ENCODE peak calls at places on chromosomes 13 and 19, in seven cellular contexts. K is HCT116, D is H1, I is SK-N-SH, V is K562, S is GM12878, Q is HepG2. P is an unnamed sample.

GRCh38 chr19:5222821-5223321 is 117.7 kb downstream of the PTPRS start:
- DNase-seq in I (no peak), D (no peak), S (no peak), V (no peak), K (no peak), Q (no peak), P (no peak)

GRCh38 chr19:36245210-36246005 is 30.5 kb downstream of the ZNF146 start:
- DNase-seq in V (no peak), I (peak), Q (no peak), D (peak), K (no peak), S (no peak), P (no peak)

GRCh38 chr13:27355894-27356293 is 68.5 kb upstream of the GTF3A start:
- DNase-seq in Q (no peak), S (no peak), D (no peak), K (no peak), I (no peak), V (no peak), P (no peak)

GRCh38 chr19:35991731-35992450 is 3.1 kb upstream of the SDHAF1 start:
- DNase-seq in V (no peak), I (no peak), D (no peak), K (no peak), Q (no peak), S (no peak), P (no peak)

GRCh38 chr19:44021221-44021620 is 4.0 kb upstream of the ZNF222 start:
- DNase-seq in V (no peak), I (no peak), K (no peak), D (no peak), Q (no peak), S (no peak), P (no peak)

GRCh38 chr13:29464105-29464679 is 131.3 kb downstream of the SLC7A1 start:
- DNase-seq in K (no peak), Q (no peak), D (no peak), V (no peak), S (no peak), I (no peak), P (no peak)

GRCh38 chr13:101452519-101453485 is at the start of gene ITGBL1:
- DNase-seq in V (no peak), D (no peak), I (peak), K (no peak), Q (no peak), S (no peak), P (no peak)

GRCh38 chr19:45470147-45471081 is 2.6 kb downstream of the FOSB start:
- DNase-seq in Q (no peak), D (no peak), S (no peak), I (no peak), K (no peak), V (peak), P (no peak)

GRCh38 chr19:14890616-14891379 is 4.9 kb upstream of the OR7A17 start:
- DNase-seq in I (no peak), Q (no peak), S (no peak), K (no peak), V (peak), D (no peak), P (no peak)

GRCh38 chr13:59490651-59491050 is 673.1 kb downstream of the DIAPH3 start:
- DNase-seq in Q (no peak), I (no peak), V (no peak), S (no peak), D (no peak), K (no peak), P (no peak)

GRCh38 chr19:29942404-29943261 is 594 bp downstream of the URI1 start:
- DNase-seq in K (no peak), S (no peak), D (no peak), Q (peak), I (peak), V (no peak), P (peak)

GRCh38 chr13:100090861-100091260 is 2.0 kb downstream of the PCCA start:
- DNase-seq in D (no peak), K (no peak), V (no peak), S (no peak), I (no peak), Q (no peak), P (no peak)

GRCh38 chr19:47729468-47729798 is 15.9 kb upstream of the NOP53 start:
- DNase-seq in Q (no peak), I (no peak), D (no peak), V (peak), K (peak), S (no peak), P (peak)

GRCh38 chr13:23670793-23671192 is 100.6 kb downstream of the TNFRSF19 start:
- DNase-seq in V (no peak), K (no peak), Q (no peak), S (no peak), I (no peak), D (no peak), P (no peak)

GRCh38 chr13:39887424-39887823 is 232.0 kb downstream of the COG6 start:
- DNase-seq in K (no peak), S (no peak), D (no peak), Q (no peak), V (no peak), I (no peak), P (no peak)

GRCh38 chr19:10660346-10660745 is 6.2 kb downstream of the ILF3 start:
- DNase-seq in D (no peak), V (no peak), I (no peak), S (no peak), Q (no peak), K (no peak), P (peak)

GRCh38 chr13:111480976-111481375 is 160.5 kb downstream of the TEX29 start:
- DNase-seq in S (no peak), I (no peak), D (no peak), V (no peak), Q (no peak), K (no peak), P (no peak)

GRCh38 chr13:42745655-42746054 is 35.7 kb upstream of the FAM216B start:
- DNase-seq in I (no peak), Q (no peak), S (no peak), V (no peak), K (no peak), D (no peak), P (no peak)

GRCh38 chr13:44439615-44440014 is 66.0 kb downstream of the SERP2 start:
- DNase-seq in Q (no peak), D (no peak), I (no peak), K (no peak), V (no peak), S (no peak), P (no peak)

GRCh38 chr19:35755550-35756371 is 1.1 kb downstream of the HSPB6 start:
- DNase-seq in V (no peak), Q (no peak), D (no peak), S (no peak), I (no peak), K (no peak), P (no peak)

GRCh38 chr13:61954092-61954491 is 538.4 kb upstream of the PCDH20 start:
- DNase-seq in I (peak), V (no peak), D (no peak), S (no peak), K (peak), Q (peak), P (peak)

GRCh38 chr13:99617474-99618255 is 116.4 kb downstream of the TM9SF2 start:
- DNase-seq in D (no peak), Q (peak), I (peak), S (no peak), K (peak), V (peak), P (no peak)

GRCh38 chr13:30774214-30774730 is 38.9 kb downstream of the ALOX5AP start:
- DNase-seq in I (no peak), V (no peak), K (no peak), Q (no peak), D (no peak), S (no peak), P (no peak)

GRCh38 chr13:113483504-113484287 is 6.8 kb downstream of the DCUN1D2 start:
- DNase-seq in K (no peak), Q (no peak), D (no peak), I (no peak), S (no peak), V (no peak), P (no peak)

GRCh38 chr19:10365518-10365917 is 14.9 kb downstream of the TYK2 start:
- DNase-seq in I (no peak), V (no peak), D (no peak), S (no peak), K (no peak), Q (no peak), P (no peak)

DNA sequence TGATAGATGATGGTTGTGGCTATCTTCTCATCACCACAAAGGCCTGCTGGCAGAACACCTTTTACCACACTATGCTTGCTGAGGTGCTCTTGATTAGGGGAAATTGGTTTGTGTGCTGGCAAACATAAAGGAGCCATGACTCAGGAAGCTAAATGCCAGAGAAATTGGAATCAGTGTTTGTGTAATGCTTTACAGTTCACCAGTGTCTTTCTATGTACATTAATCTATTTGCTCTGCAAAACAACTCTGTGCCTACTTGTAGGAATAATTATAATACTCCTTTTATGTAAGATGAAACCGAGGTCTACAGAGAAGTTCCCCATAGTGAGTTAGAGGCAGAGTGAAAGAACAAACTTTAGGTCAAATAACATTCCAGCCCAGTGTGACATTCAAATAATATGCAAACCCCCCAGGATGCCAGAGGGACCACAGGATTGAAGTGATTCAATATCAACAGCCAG is 390.5 kb upstream of the HTR2A start:
- DNase-seq in V (no peak), I (no peak), Q (no peak), S (no peak), K (no peak), D (no peak), P (no peak)
- TF ChIP-seq JUND in V (no peak), I (peak), Q (no peak), S (no peak), K (no peak), D (no peak), P (no peak)

GRCh38 chr13:50691682-50692263 is 151.7 kb downstream of the DLEU7 start:
- DNase-seq in K (no peak), I (peak), S (no peak), D (no peak), Q (no peak), V (no peak), P (no peak)

GRCh38 chr13:50691176-50691681 is 152.3 kb downstream of the DLEU7 start:
- DNase-seq in Q (no peak), I (no peak), K (no peak), D (no peak), V (no peak), S (no peak), P (no peak)

GRCh38 chr13:50690020-50690419 is 153.5 kb downstream of the DLEU7 start:
- DNase-seq in K (no peak), Q (no peak), S (no peak), V (no peak), D (no peak), I (no peak), P (no peak)

GRCh38 chr13:50692396-50692915 is 151.0 kb downstream of the DLEU7 start:
- DNase-seq in V (no peak), I (no peak), Q (no peak), S (no peak), K (no peak), D (no peak), P (no peak)

DNA sequence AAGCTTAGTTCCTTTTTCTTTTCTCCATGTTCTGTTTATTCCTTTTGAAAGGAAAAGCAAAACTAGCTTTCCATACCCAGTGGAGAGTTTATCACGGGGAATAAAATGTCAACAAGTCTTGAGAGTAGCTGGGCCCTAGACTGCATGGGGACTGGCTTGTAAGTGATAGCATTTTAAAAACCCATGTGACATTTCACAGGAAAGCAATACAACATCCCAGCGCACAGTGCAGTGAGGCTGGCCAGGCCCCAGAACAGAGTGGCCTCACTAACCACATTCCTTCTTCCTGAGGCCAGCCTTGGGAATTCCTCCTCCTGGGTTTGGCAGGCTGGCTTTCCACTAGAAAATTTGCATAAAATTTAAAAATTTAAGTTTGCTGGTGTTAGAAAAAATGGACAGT is 149.7 kb downstream of the DLEU7 start:
- DNase-seq in S (no peak), I (no peak), K (no peak), Q (no peak), V (no peak), D (no peak), P (no peak)
- TF ChIP-seq JUND in S (no peak), I (no peak), K (no peak), Q (no peak), V (no peak), D (no peak), P (no peak)

DNA sequence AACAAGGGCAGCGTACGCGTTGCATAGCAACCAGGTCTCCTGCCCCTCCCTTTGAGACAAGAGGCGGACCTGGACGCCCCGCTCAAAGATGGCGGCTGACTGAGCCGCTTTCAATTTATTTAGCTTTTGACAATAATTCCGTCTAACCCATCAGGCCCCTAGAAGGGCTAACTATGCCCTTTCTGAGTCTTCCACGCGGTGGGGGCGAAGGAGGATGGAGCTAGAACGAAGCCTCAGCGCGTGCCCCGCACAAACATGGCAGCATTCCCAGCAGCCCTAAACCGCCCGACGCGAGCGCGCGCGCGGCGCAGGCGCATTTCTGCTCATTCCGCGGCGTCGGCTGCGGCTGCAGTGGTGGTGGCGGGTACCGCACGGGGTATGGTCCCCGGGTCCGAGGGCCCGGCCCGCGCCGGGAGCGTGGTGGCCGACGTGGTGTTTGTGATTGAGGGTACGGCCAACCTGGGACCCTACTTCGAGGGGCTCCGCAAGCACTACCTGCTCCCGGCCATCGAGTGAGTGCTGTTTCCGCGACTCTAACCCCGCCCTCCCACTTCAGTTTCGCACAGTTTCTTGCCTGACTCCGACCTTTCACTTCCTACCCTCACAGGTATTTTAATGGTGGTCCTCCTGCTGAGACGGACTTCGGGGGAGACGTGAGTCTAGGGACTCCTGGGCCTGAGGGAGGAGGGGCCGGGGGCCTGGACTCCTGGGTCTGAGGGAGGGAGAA is at the start of gene MED25:
- DNase-seq in V (peak), D (no peak), Q (peak), K (peak), I (peak), S (peak), P (peak)
- TF ChIP-seq JUND in V (no peak), D (no peak), Q (no peak), K (no peak), I (no peak), S (no peak), P (no peak)

GRCh38 chr19:607301-608154 is 17.8 kb downstream of the HCN2 start:
- DNase-seq in S (no peak), K (no peak), V (no peak), I (no peak), Q (no peak), D (no peak), P (no peak)

GRCh38 chr19:601310-601709 is 11.6 kb downstream of the HCN2 start:
- DNase-seq in K (no peak), V (no peak), S (no peak), D (no peak), Q (no peak), I (no peak), P (no peak)

GRCh38 chr19:601790-602189 is 12.1 kb downstream of the HCN2 start:
- DNase-seq in I (no peak), V (no peak), Q (no peak), K (no peak), D (no peak), S (no peak), P (no peak)

GRCh38 chr19:604355-604754 is 14.7 kb downstream of the HCN2 start:
- DNase-seq in I (peak), V (peak), D (no peak), Q (no peak), K (no peak), S (no peak), P (peak)

DNA sequence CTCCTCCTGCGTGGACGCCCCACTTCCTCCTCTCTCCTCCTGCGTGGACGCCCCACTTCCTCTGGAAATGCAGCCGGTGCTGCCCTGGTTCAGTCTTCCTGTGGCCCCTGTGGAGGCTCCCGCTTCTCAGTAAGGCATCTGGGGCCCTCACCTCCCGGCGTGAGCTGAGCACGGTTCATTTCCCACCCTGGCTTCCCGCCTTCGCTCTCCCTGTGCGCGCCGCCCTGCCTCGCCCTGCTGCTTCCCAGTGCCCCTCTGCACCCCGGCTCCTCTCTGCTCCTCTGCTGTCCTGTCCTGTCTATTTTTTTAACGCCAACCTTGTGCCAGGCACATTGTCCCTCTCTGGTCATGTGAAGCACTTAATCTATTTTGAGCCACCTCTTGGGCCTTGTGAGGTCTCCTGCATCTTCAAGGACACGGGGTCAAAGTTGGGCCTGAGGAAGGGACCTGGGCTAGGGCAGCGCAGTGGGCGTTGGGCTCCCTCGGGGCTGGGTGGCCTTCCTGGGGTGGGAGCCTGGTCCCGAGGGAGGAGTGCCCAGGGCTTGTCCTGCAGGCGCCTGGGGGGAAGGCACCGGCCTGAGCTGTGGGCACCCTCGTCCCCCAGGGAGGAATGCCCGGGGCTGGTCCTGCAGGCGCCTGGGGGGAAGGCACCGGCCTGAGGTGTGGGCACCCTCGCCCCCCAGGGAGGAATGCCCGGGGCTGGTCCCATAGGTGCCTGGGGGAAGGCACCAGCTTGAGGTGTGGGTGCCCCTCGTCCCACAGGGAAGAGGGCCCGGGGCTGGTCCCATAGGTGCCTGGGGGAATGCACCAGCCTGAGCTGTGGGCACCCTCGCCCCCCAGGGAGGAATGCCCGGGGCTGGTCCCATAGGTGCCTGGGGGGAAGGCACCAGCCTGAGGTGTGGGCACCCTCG is 13.0 kb downstream of the HCN2 start:
- DNase-seq in I (no peak), S (no peak), K (no peak), Q (no peak), D (no peak), V (no peak), P (no peak)
- TF ChIP-seq JUND in I (no peak), S (no peak), K (no peak), Q (no peak), D (no peak), V (no peak), P (no peak)

DNA sequence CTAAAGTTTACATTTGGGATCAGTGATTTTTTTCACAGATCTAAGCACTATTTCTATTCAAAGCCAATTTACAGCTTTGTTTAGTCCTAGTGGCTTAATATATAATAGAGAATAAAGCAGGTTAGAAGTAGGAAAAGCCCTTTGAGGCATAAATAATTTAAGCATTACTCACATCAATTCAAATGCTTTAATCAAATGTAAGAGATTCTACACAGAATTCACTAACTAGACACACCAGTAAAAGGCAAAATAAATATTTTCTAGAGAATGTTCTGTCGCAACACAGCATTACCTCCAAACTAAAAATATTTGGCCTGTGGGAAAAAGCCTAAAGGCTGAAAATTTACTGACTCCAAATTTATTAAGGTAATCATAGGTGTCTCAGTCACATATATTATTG is 31.3 kb downstream of the KCTD12 start:
- DNase-seq in S (no peak), V (no peak), K (no peak), I (no peak), D (no peak), Q (no peak), P (no peak)
- TF ChIP-seq JUND in S (no peak), V (no peak), K (no peak), I (no peak), D (no peak), Q (no peak), P (no peak)

GRCh38 chr13:110131424-110131823 is 175.5 kb downstream of the COL4A1 start:
- DNase-seq in Q (no peak), S (no peak), I (no peak), D (no peak), V (no peak), K (no peak), P (no peak)

GRCh38 chr13:110133425-110134235 is 173.3 kb downstream of the COL4A1 start:
- DNase-seq in K (no peak), S (no peak), Q (no peak), V (no peak), I (no peak), D (no peak), P (no peak)

GRCh38 chr13:110130431-110130830 is 176.5 kb downstream of the COL4A1 start:
- DNase-seq in D (no peak), V (no peak), I (no peak), K (no peak), Q (no peak), S (no peak), P (no peak)

GRCh38 chr13:110134801-110135200 is 172.2 kb downstream of the COL4A1 start:
- DNase-seq in I (no peak), Q (no peak), V (no peak), S (no peak), D (no peak), K (no peak), P (no peak)

GRCh38 chr13:110132178-110132975 is 174.6 kb downstream of the COL4A1 start:
- DNase-seq in D (no peak), S (no peak), Q (no peak), V (no peak), K (no peak), I (peak), P (no peak)
- TF ChIP-seq JUND in D (no peak), S (no peak), Q (no peak), V (no peak), K (no peak), I (no peak), P (no peak)